ENCODE peak calls at places on chromosome 11, in nine cellular contexts. One of them, this sample, is unnamed.

GRCh38 chr11:13993096-13993760 is 30.7 kb downstream of the SPON1 start:
- DNase-seq in Right ventricle myocardium superior: no peak
- DNase-seq in midbrain: no peak
- DNase-seq in lung microvascular endothelial cell: no peak
- DNase-seq in neural crest cell: no peak
- DNase-seq in activated CD4-positive, alpha-beta T cell treated with anti-CD3 and anti-CD28 coated beads, Interleukin-2, amount 50 U/mL, for 1 hour: no peak
- DNase-seq in ACHN: no peak
- DNase-seq in type B pancreatic cell: no peak
- DNase-seq in stimulated activated CD4-positive, alpha-beta T cell treated with anti-CD3 and anti-CD28 coated beads, Interleukin-15, amount 100 ng/mL, for 1 hour: no peak
- DNase-seq in this sample: no peak

GRCh38 chr11:35629914-35630313 is 11.7 kb downstream of the FJX1 start:
- DNase-seq in activated CD4-positive, alpha-beta T cell treated with anti-CD3 and anti-CD28 coated beads, Interleukin-2, amount 50 U/mL, for 1 hour: no peak
- DNase-seq in stimulated activated CD4-positive, alpha-beta T cell treated with anti-CD3 and anti-CD28 coated beads, Interleukin-15, amount 100 ng/mL, for 1 hour: no peak
- DNase-seq in Right ventricle myocardium superior: no peak
- DNase-seq in type B pancreatic cell: no peak
- DNase-seq in midbrain: no peak
- DNase-seq in neural crest cell: no peak
- DNase-seq in lung microvascular endothelial cell: peak
- DNase-seq in ACHN: peak
- DNase-seq in this sample: peak

GRCh38 chr11:119903821-119904220 is 174.8 kb upstream of the NECTIN1 start:
- DNase-seq in ACHN: no peak
- DNase-seq in type B pancreatic cell: no peak
- DNase-seq in midbrain: no peak
- DNase-seq in neural crest cell: no peak
- DNase-seq in activated CD4-positive, alpha-beta T cell treated with anti-CD3 and anti-CD28 coated beads, Interleukin-2, amount 50 U/mL, for 1 hour: no peak
- DNase-seq in lung microvascular endothelial cell: no peak
- DNase-seq in stimulated activated CD4-positive, alpha-beta T cell treated with anti-CD3 and anti-CD28 coated beads, Interleukin-15, amount 100 ng/mL, for 1 hour: no peak
- DNase-seq in Right ventricle myocardium superior: no peak
- DNase-seq in this sample: no peak

GRCh38 chr11:134266841-134267251 is 9.3 kb upstream of the GLB1L3 start:
- DNase-seq in neural crest cell: no peak
- DNase-seq in activated CD4-positive, alpha-beta T cell treated with anti-CD3 and anti-CD28 coated beads, Interleukin-2, amount 50 U/mL, for 1 hour: no peak
- DNase-seq in type B pancreatic cell: no peak
- DNase-seq in lung microvascular endothelial cell: no peak
- DNase-seq in midbrain: no peak
- DNase-seq in stimulated activated CD4-positive, alpha-beta T cell treated with anti-CD3 and anti-CD28 coated beads, Interleukin-15, amount 100 ng/mL, for 1 hour: no peak
- DNase-seq in Right ventricle myocardium superior: no peak
- DNase-seq in ACHN: no peak
- DNase-seq in this sample: no peak

GRCh38 chr11:64164392-64165312 is 1.3 kb downstream of the MACROD1 start:
- DNase-seq in lung microvascular endothelial cell: no peak
- DNase-seq in Right ventricle myocardium superior: peak
- DNase-seq in activated CD4-positive, alpha-beta T cell treated with anti-CD3 and anti-CD28 coated beads, Interleukin-2, amount 50 U/mL, for 1 hour: no peak
- DNase-seq in stimulated activated CD4-positive, alpha-beta T cell treated with anti-CD3 and anti-CD28 coated beads, Interleukin-15, amount 100 ng/mL, for 1 hour: no peak
- DNase-seq in neural crest cell: no peak
- DNase-seq in ACHN: no peak
- DNase-seq in type B pancreatic cell: no peak
- DNase-seq in midbrain: no peak
- DNase-seq in this sample: no peak

GRCh38 chr11:28520291-28520690 is 412.1 kb downstream of the METTL15 start:
- DNase-seq in midbrain: no peak
- DNase-seq in type B pancreatic cell: no peak
- DNase-seq in ACHN: no peak
- DNase-seq in lung microvascular endothelial cell: no peak
- DNase-seq in stimulated activated CD4-positive, alpha-beta T cell treated with anti-CD3 and anti-CD28 coated beads, Interleukin-15, amount 100 ng/mL, for 1 hour: no peak
- DNase-seq in activated CD4-positive, alpha-beta T cell treated with anti-CD3 and anti-CD28 coated beads, Interleukin-2, amount 50 U/mL, for 1 hour: no peak
- DNase-seq in Right ventricle myocardium superior: no peak
- DNase-seq in neural crest cell: no peak
- DNase-seq in this sample: no peak

GRCh38 chr11:6200975-6201374 is 2.0 kb downstream of the OR52W1 start:
- DNase-seq in activated CD4-positive, alpha-beta T cell treated with anti-CD3 and anti-CD28 coated beads, Interleukin-2, amount 50 U/mL, for 1 hour: no peak
- DNase-seq in midbrain: no peak
- DNase-seq in type B pancreatic cell: no peak
- DNase-seq in lung microvascular endothelial cell: no peak
- DNase-seq in Right ventricle myocardium superior: peak
- DNase-seq in neural crest cell: no peak
- DNase-seq in stimulated activated CD4-positive, alpha-beta T cell treated with anti-CD3 and anti-CD28 coated beads, Interleukin-15, amount 100 ng/mL, for 1 hour: no peak
- DNase-seq in ACHN: no peak
- DNase-seq in this sample: no peak

GRCh38 chr11:42085736-42086135 is 626.3 kb upstream of the LRRC4C start:
- DNase-seq in midbrain: peak
- DNase-seq in activated CD4-positive, alpha-beta T cell treated with anti-CD3 and anti-CD28 coated beads, Interleukin-2, amount 50 U/mL, for 1 hour: no peak
- DNase-seq in neural crest cell: no peak
- DNase-seq in lung microvascular endothelial cell: no peak
- DNase-seq in Right ventricle myocardium superior: no peak
- DNase-seq in ACHN: no peak
- DNase-seq in type B pancreatic cell: no peak
- DNase-seq in stimulated activated CD4-positive, alpha-beta T cell treated with anti-CD3 and anti-CD28 coated beads, Interleukin-15, amount 100 ng/mL, for 1 hour: no peak
- DNase-seq in this sample: no peak

GRCh38 chr11:73931039-73931645 is 19.7 kb upstream of the DNAJB13 start:
- DNase-seq in midbrain: peak
- DNase-seq in ACHN: peak
- DNase-seq in activated CD4-positive, alpha-beta T cell treated with anti-CD3 and anti-CD28 coated beads, Interleukin-2, amount 50 U/mL, for 1 hour: no peak
- DNase-seq in neural crest cell: peak
- DNase-seq in Right ventricle myocardium superior: no peak
- DNase-seq in type B pancreatic cell: no peak
- DNase-seq in lung microvascular endothelial cell: peak
- DNase-seq in stimulated activated CD4-positive, alpha-beta T cell treated with anti-CD3 and anti-CD28 coated beads, Interleukin-15, amount 100 ng/mL, for 1 hour: no peak
- DNase-seq in this sample: peak

GRCh38 chr11:78351193-78351592 is 66.4 kb downstream of the GAB2 start:
- DNase-seq in neural crest cell: no peak
- DNase-seq in ACHN: no peak
- DNase-seq in Right ventricle myocardium superior: no peak
- DNase-seq in type B pancreatic cell: no peak
- DNase-seq in lung microvascular endothelial cell: no peak
- DNase-seq in stimulated activated CD4-positive, alpha-beta T cell treated with anti-CD3 and anti-CD28 coated beads, Interleukin-15, amount 100 ng/mL, for 1 hour: no peak
- DNase-seq in activated CD4-positive, alpha-beta T cell treated with anti-CD3 and anti-CD28 coated beads, Interleukin-2, amount 50 U/mL, for 1 hour: no peak
- DNase-seq in midbrain: peak
- DNase-seq in this sample: no peak

GRCh38 chr11:72293910-72294533 is 50.0 kb upstream of the PHOX2A start:
- DNase-seq in ACHN: no peak
- DNase-seq in midbrain: no peak
- DNase-seq in neural crest cell: no peak
- DNase-seq in type B pancreatic cell: peak
- DNase-seq in activated CD4-positive, alpha-beta T cell treated with anti-CD3 and anti-CD28 coated beads, Interleukin-2, amount 50 U/mL, for 1 hour: no peak
- DNase-seq in lung microvascular endothelial cell: no peak
- DNase-seq in stimulated activated CD4-positive, alpha-beta T cell treated with anti-CD3 and anti-CD28 coated beads, Interleukin-15, amount 100 ng/mL, for 1 hour: no peak
- DNase-seq in Right ventricle myocardium superior: no peak
- DNase-seq in this sample: no peak